ENCODE peak calls at places on chromosomes 6 and 20, in nine cellular contexts. H is activated CD4-positive, alpha-beta T cell treated with anti-CD3 and anti-CD28 coated beads, Interleukin-2, amount 10 ng/mL, durations not matched to agents 7 days and 5 days; T is PC-9; B is NCI-H1417; D is GM13976; Y is fibroblast of the aortic adventitia; J is hepatic stellate cell; L is activated gamma-delta T cell treated with Interleukin-2 at 50 U/mL for 16 hours; F is neural crest cell. P is an unnamed sample.

GRCh38 chr6:157688960-157689599 is 134.0 kb upstream of the SNX9 start:
- DNase-seq in H (no peak), T (peak), B (no peak), D (no peak), Y (peak), J (peak), L (no peak), F (no peak), P (no peak)

GRCh38 chr6:169173532-169174268 is 79.9 kb downstream of the THBS2 start:
- DNase-seq in H (no peak), T (no peak), B (no peak), D (no peak), Y (no peak), J (no peak), L (no peak), F (no peak), P (no peak)

GRCh38 chr20:43584448-43585138 is 6.1 kb upstream of the IFT52 start:
- DNase-seq in H (no peak), T (peak), B (no peak), D (no peak), Y (peak), J (peak), L (no peak), F (no peak), P (no peak)

GRCh38 chr6:52953911-52954839 is 40.9 kb downstream of the GSTA4 start:
- DNase-seq in H (no peak), T (no peak), B (no peak), D (no peak), Y (peak), J (no peak), L (no peak), F (no peak), P (no peak)

GRCh38 chr20:45055056-45055455 is 45.9 kb downstream of the KCNS1 start:
- DNase-seq in H (no peak), T (no peak), B (no peak), D (no peak), Y (no peak), J (no peak), L (no peak), F (no peak), P (no peak)

GRCh38 chr6:157143885-157144795 is 179.2 kb downstream of the TMEM242 start:
- DNase-seq in H (no peak), T (no peak), B (no peak), D (no peak), Y (peak), J (peak), L (no peak), F (no peak), P (no peak)

GRCh38 chr20:7722564-7722963 is 217.7 kb downstream of the HAO1 start:
- DNase-seq in H (no peak), T (no peak), B (no peak), D (no peak), Y (peak), J (no peak), L (no peak), F (no peak), P (no peak)

GRCh38 chr20:64101731-64102621 is 5.4 kb downstream of the NPBWR2 start:
- DNase-seq in H (peak), T (peak), B (peak), D (peak), Y (no peak), J (peak), L (peak), F (peak), P (peak)

GRCh38 chr6:74222768-74223321 is 526.8 kb downstream of the CD109 start:
- DNase-seq in H (no peak), T (no peak), B (no peak), D (no peak), Y (no peak), J (no peak), L (no peak), F (no peak), P (no peak)

GRCh38 chr6:1242021-1242420 is 69.9 kb upstream of the FOXQ1 start:
- DNase-seq in H (no peak), T (no peak), B (no peak), D (no peak), Y (no peak), J (no peak), L (no peak), F (no peak), P (no peak)

GRCh38 chr20:59723108-59723500 is 118.8 kb downstream of the PHACTR3 start:
- DNase-seq in H (no peak), T (no peak), B (no peak), D (no peak), Y (no peak), J (no peak), L (no peak), F (no peak), P (no peak)

GRCh38 chr6:16799279-16800193 is 38.3 kb upstream of the ATXN1 start:
- DNase-seq in H (no peak), T (no peak), B (no peak), D (no peak), Y (peak), J (peak), L (no peak), F (no peak), P (no peak)

GRCh38 chr6:1605822-1606532 is 3.7 kb upstream of the FOXC1 start:
- DNase-seq in H (no peak), T (no peak), B (no peak), D (no peak), Y (no peak), J (no peak), L (no peak), F (no peak), P (no peak)

GRCh38 chr20:537983-538382 is 5.6 kb downstream of the CSNK2A1 start:
- DNase-seq in H (no peak), T (no peak), B (no peak), D (no peak), Y (no peak), J (no peak), L (no peak), F (no peak), P (no peak)

GRCh38 chr20:23874747-23875146 is 4.8 kb downstream of the CST5 start:
- DNase-seq in H (no peak), T (no peak), B (peak), D (no peak), Y (no peak), J (no peak), L (no peak), F (no peak), P (no peak)

GRCh38 chr6:72783667-72784066 is 161.8 kb downstream of the KCNQ5 start:
- DNase-seq in H (no peak), T (no peak), B (no peak), D (no peak), Y (peak), J (peak), L (no peak), F (no peak), P (no peak)

GRCh38 chr6:47495207-47495606 is 17.6 kb downstream of the CD2AP start:
- DNase-seq in H (no peak), T (no peak), B (no peak), D (no peak), Y (no peak), J (no peak), L (no peak), F (no peak), P (no peak)

GRCh38 chr20:49278817-49279676 is 1.2 kb upstream of the ZNFX1 start:
- DNase-seq in H (peak), T (peak), B (no peak), D (no peak), Y (no peak), J (peak), L (peak), F (no peak), P (no peak)

GRCh38 chr6:9140181-9140580 is 704.8 kb upstream of the SLC35B3 start:
- DNase-seq in H (no peak), T (no peak), B (peak), D (no peak), Y (peak), J (no peak), L (no peak), F (no peak), P (no peak)

GRCh38 chr20:63969851-63970713 is at the start of gene ZNF512B:
- DNase-seq in H (peak), T (peak), B (peak), D (peak), Y (peak), J (peak), L (peak), F (peak), P (no peak)

GRCh38 chr6:75402296-75402695 is 91.3 kb downstream of the FILIP1 start:
- DNase-seq in H (no peak), T (peak), B (no peak), D (peak), Y (peak), J (peak), L (no peak), F (no peak), P (no peak)

GRCh38 chr20:63215101-63216040 is 560 bp downstream of the YTHDF1 start:
- DNase-seq in H (peak), T (peak), B (no peak), D (peak), Y (peak), J (peak), L (no peak), F (peak), P (no peak)

GRCh38 chr6:9405369-9405768 is 970.0 kb upstream of the SLC35B3 start:
- DNase-seq in H (no peak), T (peak), B (no peak), D (no peak), Y (peak), J (no peak), L (no peak), F (no peak), P (no peak)

GRCh38 chr6:118709859-118710350 is 58.5 kb upstream of the CEP85L start:
- DNase-seq in H (peak), T (no peak), B (peak), D (peak), Y (no peak), J (peak), L (peak), F (no peak), P (no peak)

GRCh38 chr6:9397981-9398559 is 962.7 kb upstream of the SLC35B3 start:
- DNase-seq in H (no peak), T (peak), B (peak), D (no peak), Y (no peak), J (no peak), L (no peak), F (no peak), P (no peak)

GRCh38 chr20:44231193-44231592 is 15.9 kb upstream of the GDAP1L1 start:
- DNase-seq in H (no peak), T (no peak), B (no peak), D (no peak), Y (no peak), J (no peak), L (no peak), F (no peak), P (no peak)

GRCh38 chr6:53741001-53741400 is 53.8 kb upstream of the LRRC1 start:
- DNase-seq in H (no peak), T (no peak), B (no peak), D (no peak), Y (no peak), J (no peak), L (no peak), F (no peak), P (no peak)

GRCh38 chr6:158037771-158038170 is 56.1 kb downstream of the SYNJ2 start:
- DNase-seq in H (no peak), T (no peak), B (no peak), D (no peak), Y (no peak), J (no peak), L (no peak), F (no peak), P (no peak)

GRCh38 chr20:36847009-36847709 is 28.8 kb upstream of the TLDC2 start:
- DNase-seq in H (no peak), T (peak), B (no peak), D (no peak), Y (peak), J (peak), L (no peak), F (no peak), P (no peak)